ENCODE peak calls at places on chromosomes 16 and 17, in eight cellular contexts. L, H, O, R, C, P, W and I are unnamed samples.

GRCh38 chr17:51152766-51153209 is 571 bp upstream of the NME1 start:
- DNase-seq in L (no peak), W (no peak), C (no peak), P (no peak), O (no peak), R (no peak), H (no peak), I (no peak)

GRCh38 chr17:60563743-60564142 is 36.2 kb upstream of the PPM1D start:
- DNase-seq in R (no peak), W (no peak), O (no peak), C (no peak), P (no peak), H (no peak), L (no peak), I (no peak)

GRCh38 chr17:18139498-18139897 is 30.9 kb downstream of the MYO15A start:
- DNase-seq in C (no peak), W (no peak), P (no peak), L (no peak), R (no peak), H (no peak), O (no peak), I (no peak)

GRCh38 chr17:51419476-51419875 is 159.1 kb downstream of the UTP18 start:
- DNase-seq in W (no peak), C (no peak), O (no peak), L (no peak), H (no peak), R (no peak), P (no peak), I (no peak)

GRCh38 chr17:28385037-28385797 is 13.7 kb downstream of the SARM1 start:
- DNase-seq in P (no peak), H (no peak), C (no peak), L (peak), O (no peak), W (no peak), R (no peak), I (no peak)

GRCh38 chr17:59617141-59617757 is 2.4 kb upstream of the CLTC start:
- DNase-seq in P (no peak), R (no peak), L (no peak), H (no peak), W (no peak), C (no peak), O (no peak), I (no peak)

GRCh38 chr16:50102046-50102756 is 36.4 kb downstream of the HEATR3 start:
- DNase-seq in L (no peak), C (no peak), R (no peak), O (peak), P (no peak), H (peak), W (peak), I (peak)

GRCh38 chr17:63848834-63849689 is 6.6 kb upstream of the SMARCD2 start:
- DNase-seq in L (no peak), P (peak), H (peak), R (peak), W (peak), C (peak), O (no peak), I (peak)

GRCh38 chr17:14019186-14019956 is 49.9 kb upstream of the COX10 start:
- DNase-seq in W (peak), C (no peak), O (peak), L (no peak), P (peak), R (no peak), H (no peak), I (peak)

GRCh38 chr16:89696598-89697128 is 4.8 kb downstream of the SPATA2L start:
- DNase-seq in H (no peak), O (no peak), W (no peak), R (no peak), P (no peak), L (no peak), C (peak), I (no peak)

GRCh38 chr16:129075-129474 is 9.4 kb downstream of the NPRL3 start:
- DNase-seq in O (no peak), C (no peak), W (no peak), P (no peak), R (no peak), L (no peak), H (no peak), I (no peak)

GRCh38 chr16:51500306-51500705 is 349.2 kb upstream of the SALL1 start:
- DNase-seq in O (peak), L (no peak), R (no peak), W (no peak), H (no peak), C (no peak), P (no peak), I (no peak)

GRCh38 chr17:63035271-63035670 is 69.2 kb downstream of the TANC2 start:
- DNase-seq in P (no peak), W (no peak), L (no peak), H (peak), C (no peak), O (peak), R (no peak), I (peak)

GRCh38 chr17:29723283-29724047 is 100.8 kb upstream of the CORO6 start:
- DNase-seq in L (no peak), H (no peak), P (no peak), C (peak), O (no peak), W (no peak), R (no peak), I (no peak)